ENCODE peak calls at places on chromosomes 13 and 19, in eight cellular contexts. P is stomach, T is heart left ventricle, X is ovary, Q is gastrocnemius medialis, J is breast epithelium, L is esophagus squamous epithelium, F is right lobe of liver. G is an unnamed sample.
A peak's percentile ranks its signal among the peaks of the same experiment; 100 is the strongest.

GRCh38 chr13:65660696-65661095 is 1569.4 kb downstream of the PCDH9 start:
- DNase-seq in P (no peak), T (no peak), X (no peak), Q (no peak), J (no peak), L (no peak), F (no peak), G (no peak)

GRCh38 chr19:19405919-19406877 is 723 bp downstream of the GATAD2A start:
- DNase-seq in P (peak; percentile 49), T (peak; percentile 56), X (peak; percentile 71), Q (no peak), J (no peak), L (no peak), F (peak; percentile 60), G (no peak)

GRCh38 chr13:110343241-110343865 is 36.3 kb downstream of the COL4A2 start:
- DNase-seq in P (no peak), T (no peak), X (no peak), Q (no peak), J (peak; percentile 91), L (no peak), F (no peak), G (no peak)

GRCh38 chr13:83162493-83162892 is 719.8 kb downstream of the SLITRK1 start:
- DNase-seq in P (no peak), T (no peak), X (no peak), Q (no peak), J (no peak), L (no peak), F (no peak), G (no peak)

GRCh38 chr19:15623711-15624318 is 8.8 kb downstream of the CYP4F8 start:
- DNase-seq in P (no peak), T (no peak), X (no peak), Q (no peak), J (no peak), L (no peak), F (no peak), G (no peak)

GRCh38 chr13:29730253-29730652 is 120.2 kb downstream of the UBL3 start:
- DNase-seq in P (no peak), T (no peak), X (no peak), Q (no peak), J (no peak), L (no peak), F (no peak), G (no peak)

GRCh38 chr13:28474491-28475134 is 20.3 kb downstream of the FLT1 start:
- DNase-seq in P (no peak), T (no peak), X (no peak), Q (no peak), J (no peak), L (no peak), F (no peak), G (peak; percentile 21)

GRCh38 chr19:15249912-15250634 is 17.8 kb upstream of the EPHX3 start:
- DNase-seq in P (no peak), T (peak; percentile 81), X (peak; percentile 77), Q (no peak), J (peak; percentile 44), L (no peak), F (no peak), G (no peak)

GRCh38 chr13:26011996-26012688 is 39.7 kb downstream of the SHISA2 start:
- DNase-seq in P (no peak), T (no peak), X (no peak), Q (no peak), J (no peak), L (no peak), F (no peak), G (no peak)

GRCh38 chr19:35253316-35254286 is 4.8 kb downstream of the LSR start:
- DNase-seq in P (no peak), T (no peak), X (peak; percentile 31), Q (no peak), J (no peak), L (no peak), F (peak; percentile 39), G (peak; percentile 78)

GRCh38 chr13:102707465-102707864 is 12.6 kb upstream of the METTL21C start:
- DNase-seq in P (no peak), T (no peak), X (no peak), Q (no peak), J (no peak), L (no peak), F (no peak), G (no peak)

GRCh38 chr19:46710687-46711086 is 6.2 kb downstream of the PRKD2 start:
- DNase-seq in P (no peak), T (no peak), X (no peak), Q (no peak), J (no peak), L (no peak), F (no peak), G (no peak)

DNA sequence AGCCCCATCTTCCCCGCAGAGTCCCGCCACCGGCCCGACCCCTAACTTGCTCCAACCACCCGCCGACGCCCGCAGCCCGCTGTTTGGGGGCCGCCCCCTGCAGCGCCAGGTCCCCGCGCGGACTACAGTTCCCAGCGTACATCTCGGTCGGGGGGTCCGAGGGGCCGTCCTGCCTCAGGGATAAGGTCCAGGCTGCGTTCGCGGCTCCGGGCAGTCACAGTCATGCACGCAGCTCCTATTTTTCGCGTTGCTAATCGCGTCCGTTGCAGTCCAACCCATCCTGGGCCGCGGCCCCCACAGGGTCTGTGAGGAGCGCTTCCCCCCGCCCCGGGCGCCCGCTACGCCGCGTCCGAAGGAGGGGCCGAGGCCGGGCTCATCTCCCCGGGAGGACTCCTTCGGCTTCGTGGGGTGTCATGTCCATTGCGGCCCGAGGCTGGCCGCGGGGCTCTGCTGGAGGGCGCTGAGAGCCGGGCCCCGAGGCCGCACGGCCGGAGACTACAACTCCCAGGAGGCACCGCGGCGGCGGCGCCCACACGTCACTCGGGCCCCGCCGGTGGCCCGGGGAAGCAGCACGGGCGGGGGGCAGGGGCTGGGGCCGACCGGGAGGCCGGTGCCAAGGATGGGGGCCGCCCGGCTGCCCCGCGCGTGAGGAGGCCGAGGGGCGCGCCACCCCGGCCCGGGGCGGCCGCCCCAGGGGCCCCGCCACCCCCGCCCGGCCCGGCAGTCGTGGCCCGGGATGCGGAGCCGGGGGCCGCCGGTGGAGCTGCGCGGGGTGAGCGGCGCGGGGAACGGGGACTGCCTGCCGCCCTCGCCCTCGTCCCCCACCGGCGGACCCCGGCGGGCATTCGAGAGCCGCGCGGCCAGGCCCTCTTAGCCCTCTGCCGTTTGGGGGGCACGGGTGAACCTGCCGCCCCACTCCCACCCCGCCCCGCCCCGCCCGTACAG is at the start of gene MAP3K10:
- DNase-seq in P (peak; percentile 72), T (peak; percentile 79), X (peak; percentile 85), Q (peak; percentile 45), J (no peak), L (peak; percentile 20), F (peak; percentile 80), G (peak; percentile 94)
- TF ChIP-seq POLR2A in P (no peak), T (peak; percentile 37), X (no peak), Q (peak; percentile 40), J (no peak), L (no peak), F (peak; percentile 47), G (no peak)

GRCh38 chr19:18206018-18206417 is 2.2 kb upstream of the RAB3A start:
- DNase-seq in P (no peak), T (no peak), X (no peak), Q (no peak), J (no peak), L (no peak), F (no peak), G (no peak)
- H3K4me3 ChIP-seq in P (no peak overlapping the region), T (peak overlapping the region; percentile 79), X (peak overlapping the region; percentile 61), Q (peak overlapping the region; percentile 73), J (no peak overlapping the region), L (no peak overlapping the region), F (no peak overlapping the region), G (peak overlapping the region; percentile 73)

DNA sequence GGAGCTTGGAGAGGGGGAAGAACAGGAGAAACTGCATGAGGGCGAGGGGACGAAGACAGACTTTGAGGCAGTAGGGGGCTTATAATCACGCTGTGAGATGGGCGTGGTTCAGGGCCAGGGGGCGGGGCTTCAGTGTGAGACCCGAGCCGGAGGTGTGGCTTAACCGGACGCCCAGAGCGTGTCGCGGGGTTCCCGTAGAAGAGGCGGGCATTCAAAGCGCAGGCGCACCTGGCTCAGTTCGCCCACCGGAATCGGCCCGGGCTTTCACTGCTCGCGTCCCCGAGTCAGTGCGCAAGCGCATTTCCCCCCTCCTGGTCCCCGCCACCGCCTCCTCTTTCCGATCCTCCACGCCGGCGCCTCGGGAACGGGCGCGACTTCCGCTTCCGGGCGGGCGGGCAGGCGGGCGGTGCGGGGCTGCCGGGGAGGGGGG is 225 bp upstream of the ZNF865 start:
- DNase-seq in P (peak; percentile 99), T (peak; percentile 98), X (peak; percentile 99), Q (peak; percentile 96), J (peak; percentile 96), L (peak; percentile 81), F (peak; percentile 97), G (peak; percentile 99)
- TF ChIP-seq POLR2A in P (no peak), T (peak; percentile 53), X (no peak), Q (peak; percentile 36), J (no peak), L (no peak), F (no peak), G (no peak)

DNA sequence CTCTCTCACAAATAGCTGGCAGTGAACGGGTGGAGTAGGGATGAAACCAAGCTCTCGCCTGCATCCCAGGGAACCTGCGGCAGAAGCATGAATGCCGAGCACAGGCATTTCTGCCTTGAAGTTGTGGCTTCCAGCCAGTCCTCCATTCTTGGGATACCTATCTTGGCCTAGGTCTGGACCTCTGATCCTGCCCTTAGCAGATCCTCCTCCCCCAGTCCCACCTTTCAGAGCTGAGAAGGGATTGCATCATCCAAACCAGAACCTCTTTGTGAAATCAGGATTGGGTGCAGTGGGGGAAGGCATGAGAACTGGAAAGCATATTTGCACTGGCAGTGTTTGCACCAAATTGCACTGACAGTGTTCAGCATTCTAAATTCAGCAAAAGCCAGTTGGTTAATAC is 5.8 kb downstream of the ZNF780A start:
- DNase-seq in P (no peak), T (no peak), X (no peak), Q (no peak), J (no peak), L (no peak), F (no peak), G (no peak)
- H3K4me3 ChIP-seq in P (no peak overlapping the region), T (no peak overlapping the region), X (no peak overlapping the region), Q (no peak overlapping the region), J (no peak overlapping the region), L (no peak overlapping the region), F (no peak overlapping the region), G (no peak overlapping the region)

DNA sequence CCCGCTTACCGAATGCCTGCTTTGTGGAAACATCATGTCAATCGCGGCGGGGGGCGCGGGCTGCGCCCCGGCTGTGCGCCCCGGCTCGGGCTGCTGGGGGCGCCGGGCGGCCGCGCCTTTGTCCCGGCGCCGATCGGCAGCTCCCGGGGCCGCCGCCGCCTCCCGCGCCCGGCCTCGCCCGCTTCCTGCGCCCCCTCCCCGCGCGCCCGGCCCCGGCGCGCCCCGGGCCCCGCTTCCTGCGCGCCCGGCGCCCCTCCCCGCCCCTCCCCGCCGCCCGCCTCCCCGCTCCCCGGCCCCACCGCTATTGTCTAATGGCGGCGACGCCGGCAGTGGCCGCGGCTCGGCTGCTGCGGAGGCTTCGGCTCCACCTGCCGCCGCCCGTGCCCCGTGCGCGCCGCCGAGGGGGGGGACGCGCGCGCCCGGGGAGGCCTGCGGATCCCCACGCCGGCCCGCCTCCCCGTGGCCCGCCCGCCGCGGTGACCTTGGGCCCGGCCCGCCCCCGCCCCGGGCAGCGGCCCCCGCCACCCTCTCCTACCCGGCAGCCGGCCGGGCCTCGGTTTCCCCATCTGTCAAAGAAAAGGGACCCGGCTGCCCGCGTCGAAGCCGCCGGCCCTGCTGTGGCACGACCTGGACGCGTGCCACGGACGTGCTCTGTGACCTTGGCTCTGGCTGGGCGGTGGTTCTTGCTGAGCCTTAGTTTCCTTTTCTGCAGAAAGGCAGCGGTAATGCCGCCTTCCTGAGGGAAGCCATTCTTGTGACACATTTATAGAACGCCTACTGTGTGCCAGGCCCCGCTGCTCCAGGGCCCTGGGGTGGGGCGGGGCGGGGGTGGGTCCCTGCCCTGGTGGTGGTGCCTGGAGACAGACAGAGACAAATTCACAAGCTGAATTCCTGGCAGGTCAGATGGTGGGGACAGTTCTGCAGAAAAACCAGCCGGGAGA is at the start of gene TLE5:
- DNase-seq in P (peak; percentile 78), T (peak; percentile 85), X (peak; percentile 83), Q (no peak), J (no peak), L (no peak), F (peak; percentile 73), G (no peak)
- TF ChIP-seq POLR2A in P (no peak), T (no peak), X (peak; percentile 25), Q (peak; percentile 17), J (no peak), L (no peak), F (no peak), G (no peak)

G was measured in esophagus muscularis mucosa.